ENCODE peak calls at places on chromosomes 16 and 17, in ten cellular contexts. U is bronchial epithelial cell; F is Calu3; Q is occipital lobe; T is Panc1; W is activated gamma-delta T cell treated with anti-CD3 and anti-CD28 coated beads, Interleukin-2, amount 50 U/mL, for 16 hours; Z is left cardiac atrium; J is stimulated activated CD4-positive, alpha-beta T cell treated with anti-CD3 and anti-CD28 coated beads, Interleukin-1b, Interleukin-23, amount 100 ng/mL, for 24 hours; V is AG20443; D is aorta. H is an unnamed sample.

GRCh38 chr16:51433597-51433996 is 282.5 kb upstream of the SALL1 start:
- DNase-seq in U (no peak), F (no peak), Q (no peak), T (no peak), W (no peak), Z (no peak), J (no peak), V (no peak), D (no peak), H (no peak)

GRCh38 chr16:4615389-4616046 is 830 bp upstream of the UBALD1 start:
- DNase-seq in U (no peak), F (no peak), Q (no peak), T (no peak), W (no peak), Z (peak), J (no peak), V (no peak), D (no peak), H (no peak)

GRCh38 chr16:79278506-79278905 is 322.0 kb downstream of the MAF start:
- DNase-seq in U (no peak), F (no peak), Q (no peak), T (no peak), W (peak), Z (no peak), J (no peak), V (no peak), D (no peak), H (no peak)

GRCh38 chr16:48321307-48322036 is 63.7 kb downstream of the SIAH1 start:
- DNase-seq in U (peak), F (no peak), Q (peak), T (no peak), W (no peak), Z (no peak), J (no peak), V (no peak), D (no peak), H (no peak)

GRCh38 chr17:31653710-31654109 is 205.3 kb downstream of the COPRS start:
- DNase-seq in U (no peak), F (no peak), Q (no peak), T (no peak), W (no peak), Z (no peak), J (no peak), V (no peak), D (no peak), H (no peak)

GRCh38 chr16:30996324-30996999 is 11.5 kb downstream of the HSD3B7 start:
- DNase-seq in U (peak), F (no peak), Q (no peak), T (peak), W (no peak), Z (peak), J (no peak), V (no peak), D (no peak), H (no peak)

GRCh38 chr17:16371742-16372141 is 9.1 kb upstream of the UBB start:
- DNase-seq in U (peak), F (no peak), Q (no peak), T (no peak), W (no peak), Z (no peak), J (no peak), V (no peak), D (no peak), H (no peak)

GRCh38 chr16:62194828-62195227 is 158.6 kb upstream of the CDH8 start:
- DNase-seq in U (peak), F (no peak), Q (no peak), T (no peak), W (no peak), Z (no peak), J (no peak), V (no peak), D (no peak), H (no peak)

GRCh38 chr16:70582280-70582978 is 58.8 kb downstream of the SF3B3 start:
- DNase-seq in U (no peak), F (no peak), Q (no peak), T (no peak), W (no peak), Z (no peak), J (no peak), V (no peak), D (peak), H (no peak)

GRCh38 chr17:82875418-82875856 is 35.6 kb upstream of the ZNF750 start:
- DNase-seq in U (peak), F (no peak), Q (no peak), T (no peak), W (no peak), Z (no peak), J (no peak), V (no peak), D (no peak), H (no peak)

GRCh38 chr17:82863941-82864720 is 24.3 kb upstream of the ZNF750 start:
- DNase-seq in U (peak), F (no peak), Q (peak), T (no peak), W (peak), Z (no peak), J (peak), V (peak), D (no peak), H (no peak)

GRCh38 chr17:46942441-46943217 is 19.7 kb downstream of the GOSR2 start:
- DNase-seq in U (peak), F (peak), Q (peak), T (peak), W (peak), Z (peak), J (no peak), V (peak), D (peak), H (no peak)

GRCh38 chr16:2527071-2527783 is 4.0 kb downstream of the CEMP1 start:
- DNase-seq in U (no peak), F (no peak), Q (no peak), T (no peak), W (no peak), Z (peak), J (no peak), V (no peak), D (no peak), H (no peak)

GRCh38 chr16:50354629-50355456 is 13.9 kb downstream of the BRD7 start:
- DNase-seq in U (peak), F (no peak), Q (no peak), T (no peak), W (no peak), Z (no peak), J (no peak), V (no peak), D (no peak), H (no peak)

GRCh38 chr16:73126453-73126853 is 78.5 kb upstream of the ZFHX3 start:
- DNase-seq in U (peak), F (peak), Q (peak), T (no peak), W (no peak), Z (peak), J (no peak), V (peak), D (peak), H (peak)

GRCh38 chr17:66373944-66374817 is 71.8 kb downstream of the PRKCA start:
- DNase-seq in U (no peak), F (peak), Q (no peak), T (no peak), W (peak), Z (peak), J (no peak), V (no peak), D (no peak), H (peak)

GRCh38 chr16:57372372-57373116 is at the start of gene CX3CL1:
- DNase-seq in U (peak), F (peak), Q (peak), T (no peak), W (no peak), Z (peak), J (no peak), V (peak), D (peak), H (peak)

GRCh38 chr17:81537343-81537855 is 9.2 kb downstream of the FSCN2 start:
- DNase-seq in U (no peak), F (peak), Q (no peak), T (no peak), W (no peak), Z (no peak), J (no peak), V (no peak), D (no peak), H (no peak)

GRCh38 chr17:14222611-14223010 is 14.1 kb downstream of the CDRT15 start:
- DNase-seq in U (no peak), F (no peak), Q (no peak), T (no peak), W (no peak), Z (no peak), J (no peak), V (no peak), D (no peak), H (no peak)

GRCh38 chr16:5031601-5032000 is 2.1 kb downstream of the NAGPA start:
- DNase-seq in U (no peak), F (no peak), Q (no peak), T (no peak), W (no peak), Z (no peak), J (no peak), V (no peak), D (peak), H (no peak)

GRCh38 chr17:72474740-72475477 is 354.1 kb downstream of the SOX9 start:
- DNase-seq in U (no peak), F (no peak), Q (no peak), T (no peak), W (no peak), Z (no peak), J (no peak), V (no peak), D (no peak), H (no peak)

GRCh38 chr16:4536391-4537106 is 2.0 kb downstream of the CDIP1 start:
- DNase-seq in U (peak), F (no peak), Q (no peak), T (no peak), W (no peak), Z (no peak), J (no peak), V (no peak), D (no peak), H (no peak)

GRCh38 chr16:10368984-10369551 is 16.8 kb upstream of the ATF7IP2 start:
- DNase-seq in U (peak), F (no peak), Q (no peak), T (no peak), W (no peak), Z (no peak), J (no peak), V (no peak), D (no peak), H (no peak)

GRCh38 chr17:35254107-35254802 is 11.4 kb downstream of the SLFN5 start:
- DNase-seq in U (peak), F (peak), Q (no peak), T (peak), W (no peak), Z (peak), J (no peak), V (peak), D (peak), H (peak)

GRCh38 chr16:29729116-29729521 is 16.7 kb downstream of the C16orf54 start:
- DNase-seq in U (peak), F (peak), Q (no peak), T (peak), W (no peak), Z (no peak), J (no peak), V (peak), D (peak), H (no peak)

GRCh38 chr17:78958556-78959191 is 21.0 kb downstream of the LGALS3BP start:
- DNase-seq in U (no peak), F (peak), Q (no peak), T (no peak), W (no peak), Z (no peak), J (no peak), V (no peak), D (no peak), H (no peak)

GRCh38 chr17:8383143-8383974 is at the start of gene RPL26:
- DNase-seq in U (peak), F (peak), Q (peak), T (peak), W (peak), Z (peak), J (peak), V (peak), D (peak), H (peak)

GRCh38 chr16:4176794-4177438 is 60.7 kb upstream of the ADCY9 start:
- DNase-seq in U (peak), F (peak), Q (peak), T (no peak), W (no peak), Z (no peak), J (no peak), V (peak), D (no peak), H (no peak)

GRCh38 chr17:17538417-17539391 is 42.5 kb upstream of the RASD1 start:
- DNase-seq in U (peak), F (peak), Q (no peak), T (peak), W (no peak), Z (no peak), J (no peak), V (no peak), D (no peak), H (no peak)

GRCh38 chr16:57894390-57895080 is 76.4 kb downstream of the CNGB1 start:
- DNase-seq in U (no peak), F (no peak), Q (no peak), T (no peak), W (no peak), Z (no peak), J (no peak), V (no peak), D (no peak), H (no peak)

GRCh38 chr16:67719778-67720144 is 645 bp upstream of the GFOD2 start:
- DNase-seq in U (peak), F (peak), Q (peak), T (no peak), W (no peak), Z (peak), J (no peak), V (peak), D (no peak), H (no peak)

GRCh38 chr16:2691491-2692248 is 9.3 kb downstream of the KCTD5 start:
- DNase-seq in U (no peak), F (no peak), Q (no peak), T (no peak), W (no peak), Z (no peak), J (no peak), V (no peak), D (no peak), H (no peak)

GRCh38 chr16:15032547-15033308 is 23.1 kb downstream of the NTAN1 start:
- DNase-seq in U (no peak), F (no peak), Q (no peak), T (no peak), W (no peak), Z (no peak), J (no peak), V (no peak), D (no peak), H (peak)

GRCh38 chr16:22007509-22008214 is at the start of gene MOSMO:
- DNase-seq in U (peak), F (peak), Q (peak), T (no peak), W (peak), Z (peak), J (peak), V (peak), D (peak), H (peak)

H was measured in lower leg skin.